ENCODE peak calls at places on chromosome 9, in five cellular contexts. P is mesothelial cell of epicardium, C is breast epithelium, Y is fibroblast of the aortic adventitia, R is endodermal cell. L is an unnamed sample.

GRCh38 chr9:4228606-4229005 is 71.3 kb downstream of the GLIS3 start:
- DNase-seq in C (no peak), P (no peak), Y (peak), R (no peak), L (no peak)

GRCh38 chr9:89387970-89388867 is 69.9 kb downstream of the SECISBP2 start:
- DNase-seq in P (no peak), Y (peak), R (no peak), C (no peak), L (no peak)

GRCh38 chr9:76650692-76651091 is 113.5 kb upstream of the PCA3 start:
- DNase-seq in Y (no peak), R (peak), C (no peak), P (no peak), L (peak)

GRCh38 chr9:124149992-124150391 is 107.8 kb upstream of the NEK6 start:
- DNase-seq in Y (no peak), R (no peak), P (no peak), C (no peak), L (peak)

GRCh38 chr9:118230319-118230718 is 526.1 kb downstream of the TLR4 start:
- DNase-seq in C (no peak), P (no peak), R (no peak), Y (no peak), L (no peak)

GRCh38 chr9:114232091-114232440 is 76.7 kb downstream of the COL27A1 start:
- DNase-seq in P (no peak), R (no peak), C (no peak), Y (no peak), L (no peak)

GRCh38 chr9:37840560-37841194 is 40.1 kb downstream of the DCAF10 start:
- DNase-seq in C (no peak), R (no peak), P (no peak), Y (peak), L (no peak)

GRCh38 chr9:32706004-32706749 is 70.7 kb upstream of the TAF1L start:
- DNase-seq in C (no peak), Y (peak), R (peak), P (no peak), L (no peak)

GRCh38 chr9:14911046-14911445 is 818 bp upstream of the FREM1 start:
- DNase-seq in C (no peak), R (no peak), Y (no peak), P (no peak), L (no peak)

GRCh38 chr9:129111762-129112151 is 542 bp downstream of the PTPA start:
- DNase-seq in R (peak), C (no peak), Y (peak), P (no peak), L (peak)

GRCh38 chr9:22141906-22142305 is 132.8 kb upstream of the CDKN2B start:
- DNase-seq in R (no peak), P (no peak), C (no peak), Y (peak), L (no peak)

GRCh38 chr9:17082343-17082742 is 52.5 kb upstream of the CNTLN start:
- DNase-seq in Y (peak), P (no peak), R (peak), C (no peak), L (peak)
- TF ChIP-seq CTCF in Y (peak), P (no peak), R (peak), C (no peak), L (no peak)

GRCh38 chr9:96556701-96557461 is 62.8 kb downstream of the CDC14B start:
- DNase-seq in Y (peak), P (no peak), R (no peak), C (no peak), L (no peak)

GRCh38 chr9:96555567-96556386 is 63.9 kb downstream of the CDC14B start:
- DNase-seq in C (no peak), P (no peak), Y (peak), R (no peak), L (no peak)

GRCh38 chr9:96554326-96554725 is 65.3 kb downstream of the CDC14B start:
- DNase-seq in Y (peak), P (no peak), R (no peak), C (no peak), L (no peak)

GRCh38 chr9:96553070-96553469 is 66.6 kb downstream of the CDC14B start:
- DNase-seq in Y (peak), R (no peak), C (no peak), P (no peak), L (no peak)

GRCh38 chr9:96554801-96555566 is 64.7 kb downstream of the CDC14B start:
- DNase-seq in P (no peak), C (no peak), Y (peak), R (no peak), L (no peak)
- TF ChIP-seq CTCF in P (no peak), C (no peak), Y (no peak), R (no peak), L (no peak)

GRCh38 chr9:11319477-11320060 is 706.8 kb upstream of the PTPRD start:
- DNase-seq in C (no peak), P (no peak), R (peak), Y (no peak), L (peak)
- TF ChIP-seq CTCF in C (no peak), P (peak), R (peak), Y (no peak), L (peak)

DNA sequence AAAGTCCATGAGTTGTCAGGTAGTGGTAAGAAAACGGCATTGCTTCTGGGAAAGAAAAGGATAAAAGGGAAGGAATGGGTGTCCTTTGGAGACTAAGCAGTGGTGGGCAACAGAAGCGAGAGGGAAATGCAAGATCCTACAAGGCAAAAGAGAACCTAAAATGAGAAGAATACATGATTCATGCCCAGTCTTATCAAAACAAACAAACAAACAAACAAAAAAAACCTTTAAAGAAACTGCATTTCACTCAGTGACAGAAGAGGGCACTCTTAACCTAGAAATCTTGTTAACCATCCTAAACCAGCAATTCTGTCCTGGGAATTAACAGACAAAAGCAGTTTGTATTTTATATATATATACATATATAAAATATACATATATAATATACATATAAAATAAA is 88.5 kb downstream of the SUSD1 start:
- DNase-seq in Y (peak), P (no peak), C (no peak), R (no peak), L (no peak)
- TF ChIP-seq CTCF in Y (peak), P (peak), C (no peak), R (peak), L (peak)

DNA sequence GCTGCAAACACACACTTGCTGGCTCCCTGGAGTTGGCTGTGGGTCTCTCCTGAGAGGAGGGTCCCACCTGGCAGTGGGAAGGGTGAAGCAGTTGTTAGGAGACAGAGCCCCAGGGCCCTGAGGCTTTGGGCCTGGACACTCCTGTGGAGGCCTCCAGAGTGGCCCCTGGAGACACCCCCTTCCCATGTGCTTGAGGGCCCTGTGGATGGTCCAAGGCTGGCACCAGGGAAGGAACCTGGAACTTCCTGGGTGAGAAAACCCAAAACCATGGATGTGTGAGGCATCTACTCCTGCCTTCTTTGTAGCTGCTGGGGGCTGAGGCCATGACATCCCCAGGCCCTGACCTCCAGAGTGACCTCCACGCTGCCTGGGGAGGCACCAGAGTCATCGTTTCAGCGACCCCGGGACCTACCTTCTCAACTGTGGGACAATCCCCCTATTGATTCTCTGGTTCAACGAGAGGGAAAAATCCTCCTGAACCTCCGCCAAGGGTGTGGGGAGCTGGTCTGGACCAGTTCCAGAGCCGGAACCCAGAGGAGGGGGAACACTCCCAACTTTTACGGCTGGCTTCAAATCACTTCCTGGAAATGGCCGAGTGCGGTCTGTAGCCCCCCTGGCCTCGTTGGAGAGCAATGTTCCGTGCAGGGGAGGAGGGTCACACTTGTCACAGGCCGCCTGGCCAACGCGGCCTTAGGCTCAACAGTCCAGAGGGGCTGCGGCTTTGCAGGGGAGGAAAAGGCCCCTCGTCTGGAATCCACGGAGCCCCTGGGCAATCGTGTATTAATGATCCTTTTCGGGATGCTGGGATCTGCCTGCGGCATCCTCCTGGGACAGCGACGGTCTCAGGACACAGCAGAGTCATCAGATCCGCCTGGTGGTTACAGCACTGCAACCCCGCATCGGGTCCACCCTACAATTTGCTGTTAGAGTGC is 100.9 kb upstream of the COL5A1 start:
- DNase-seq in P (no peak), R (no peak), Y (no peak), C (no peak), L (no peak)
- TF ChIP-seq CTCF in P (no peak), R (no peak), Y (no peak), C (no peak), L (no peak)

GRCh38 chr9:93024986-93025630 is 33.4 kb upstream of the SUSD3 start:
- DNase-seq in Y (no peak), C (no peak), P (no peak), R (no peak), L (no peak)

GRCh38 chr9:93025736-93026135 is 32.8 kb upstream of the SUSD3 start:
- DNase-seq in C (no peak), P (no peak), Y (no peak), R (no peak), L (no peak)

GRCh38 chr9:93023521-93023815 is 35.0 kb upstream of the SUSD3 start:
- DNase-seq in C (no peak), R (no peak), P (no peak), Y (no peak), L (no peak)

GRCh38 chr9:93022721-93023520 is 35.6 kb upstream of the SUSD3 start:
- DNase-seq in P (no peak), Y (no peak), C (no peak), R (no peak), L (no peak)

DNA sequence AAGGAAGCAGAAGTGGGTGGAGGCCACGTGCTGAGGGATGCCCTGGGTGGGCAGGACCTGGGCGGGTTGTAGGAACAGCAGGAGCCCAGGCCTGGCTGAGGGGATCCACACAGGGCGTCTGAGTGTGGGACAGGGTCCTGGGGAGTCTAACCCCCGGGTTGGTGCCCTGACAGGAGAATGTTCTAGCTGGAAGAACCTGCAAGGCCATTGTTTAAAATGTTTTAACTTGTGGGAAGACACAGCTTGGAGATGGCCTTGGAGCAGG is 33.9 kb upstream of the SUSD3 start:
- DNase-seq in Y (no peak), R (no peak), C (no peak), P (no peak), L (no peak)
- TF ChIP-seq CTCF in Y (no peak), R (no peak), C (no peak), P (no peak), L (no peak)